ENCODE peak calls at places on chromosome 5, in five cellular contexts. O, P, F, Q and I are unnamed samples.
A peak's percentile ranks its signal among the peaks of the same experiment; 100 is the strongest.

GRCh38 chr5:41754857-41755256 is 115.4 kb downstream of the OXCT1 start:
- DNase-seq in O (no peak), P (no peak), F (no peak), Q (peak; percentile 7), I (no peak)

GRCh38 chr5:138466058-138466899 is 1.0 kb downstream of the EGR1 start:
- DNase-seq in O (peak; percentile 88), P (no peak), F (no peak), Q (no peak), I (no peak)

GRCh38 chr5:93791520-93791972 is 50.1 kb upstream of the POU5F2 start:
- DNase-seq in O (no peak), P (no peak), F (peak; percentile 5), Q (no peak), I (no peak)

GRCh38 chr5:139611703-139612584 is 36.2 kb upstream of the CXXC5 start:
- DNase-seq in O (no peak), P (no peak), F (no peak), Q (no peak), I (no peak)

GRCh38 chr5:179763215-179763945 is 30.4 kb upstream of the LTC4S start:
- DNase-seq in O (no peak), P (no peak), F (peak; percentile 81), Q (peak; percentile 77), I (no peak)

GRCh38 chr5:126124706-126125345 is 298.4 kb upstream of the GRAMD2B start:
- DNase-seq in O (no peak), P (no peak), F (peak; percentile 42), Q (peak; percentile 72), I (no peak)

GRCh38 chr5:33828611-33829286 is 63.0 kb downstream of the ADAMTS12 start:
- DNase-seq in O (no peak), P (no peak), F (no peak), Q (peak; percentile 18), I (no peak)

GRCh38 chr5:53031695-53032096 is 42.5 kb downstream of the ITGA2 start:
- DNase-seq in O (no peak), P (no peak), F (peak; percentile 89), Q (peak; percentile 55), I (no peak)

GRCh38 chr5:82168294-82168693 is 109.9 kb downstream of the RPS23 start:
- DNase-seq in O (no peak), P (no peak), F (no peak), Q (no peak), I (no peak)

GRCh38 chr5:171757853-171758535 is 27.6 kb upstream of the SMIM23 start:
- DNase-seq in O (no peak), P (no peak), F (peak; percentile 88), Q (peak; percentile 97), I (no peak)

GRCh38 chr5:124828731-124829130 is 82.3 kb upstream of the ZNF608 start:
- DNase-seq in O (no peak), P (no peak), F (no peak), Q (no peak), I (no peak)

GRCh38 chr5:72624641-72625236 is 117.5 kb upstream of the ZNF366 start:
- DNase-seq in O (no peak), P (no peak), F (peak; percentile 23), Q (peak; percentile 48), I (no peak)

GRCh38 chr5:89421035-89421434 is 538.1 kb upstream of the MEF2C start:
- DNase-seq in O (no peak), P (no peak), F (no peak), Q (peak; percentile 65), I (no peak)

GRCh38 chr5:79774171-79774854 is 84.7 kb downstream of the CMYA5 start:
- DNase-seq in O (peak; percentile 34), P (no peak), F (no peak), Q (peak; percentile 29), I (no peak)
- TF ChIP-seq CTCF in O (peak; percentile 22), P (peak; percentile 19), F (peak; percentile 60), Q (peak; percentile 39), I (no peak)

GRCh38 chr5:54742417-54742889 is 224.9 kb downstream of the SNX18 start:
- DNase-seq in O (no peak), P (no peak), F (no peak), Q (peak; percentile 79), I (no peak)
- TF ChIP-seq CTCF in O (no peak), P (no peak), F (peak; percentile 45), Q (peak; percentile 31), I (no peak)

DNA sequence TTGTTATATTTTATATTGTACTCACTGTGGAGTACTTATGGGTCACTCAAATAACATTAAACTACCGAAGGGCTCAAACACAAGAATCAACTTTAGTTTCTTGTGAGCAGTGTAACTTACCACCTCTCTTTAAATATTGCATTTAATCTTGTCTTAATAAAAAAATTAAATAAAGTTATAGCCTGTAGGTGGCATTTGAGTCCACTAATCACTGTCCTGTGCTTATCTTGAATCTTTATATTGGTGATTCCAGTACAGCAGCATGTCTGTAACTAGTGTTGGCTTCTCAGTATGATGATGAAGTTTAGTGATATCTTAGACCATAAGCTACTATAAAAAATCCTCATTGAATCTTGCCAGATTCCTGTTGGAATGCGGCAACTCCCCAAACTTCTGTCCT is 313.8 kb downstream of the FAM170A start:
- DNase-seq in O (no peak), P (no peak), F (peak; percentile 9), Q (peak; percentile 26), I (no peak)
- TF ChIP-seq CTCF in O (no peak), P (peak; percentile 26), F (no peak), Q (peak; percentile 51), I (no peak)

GRCh38 chr5:148011407-148012124 is 52.2 kb upstream of the SPINK5 start:
- DNase-seq in O (no peak), P (no peak), F (peak; percentile 14), Q (peak; percentile 98), I (no peak)

GRCh38 chr5:148002471-148002870 is 61.3 kb upstream of the SPINK5 start:
- DNase-seq in O (no peak), P (no peak), F (no peak), Q (peak; percentile 40), I (no peak)

GRCh38 chr5:148000036-148000435 is 63.7 kb upstream of the SPINK5 start:
- DNase-seq in O (no peak), P (no peak), F (no peak), Q (no peak), I (no peak)

GRCh38 chr5:148003226-148003625 is 60.6 kb upstream of the SPINK5 start:
- DNase-seq in O (no peak), P (no peak), F (no peak), Q (no peak), I (no peak)

DNA sequence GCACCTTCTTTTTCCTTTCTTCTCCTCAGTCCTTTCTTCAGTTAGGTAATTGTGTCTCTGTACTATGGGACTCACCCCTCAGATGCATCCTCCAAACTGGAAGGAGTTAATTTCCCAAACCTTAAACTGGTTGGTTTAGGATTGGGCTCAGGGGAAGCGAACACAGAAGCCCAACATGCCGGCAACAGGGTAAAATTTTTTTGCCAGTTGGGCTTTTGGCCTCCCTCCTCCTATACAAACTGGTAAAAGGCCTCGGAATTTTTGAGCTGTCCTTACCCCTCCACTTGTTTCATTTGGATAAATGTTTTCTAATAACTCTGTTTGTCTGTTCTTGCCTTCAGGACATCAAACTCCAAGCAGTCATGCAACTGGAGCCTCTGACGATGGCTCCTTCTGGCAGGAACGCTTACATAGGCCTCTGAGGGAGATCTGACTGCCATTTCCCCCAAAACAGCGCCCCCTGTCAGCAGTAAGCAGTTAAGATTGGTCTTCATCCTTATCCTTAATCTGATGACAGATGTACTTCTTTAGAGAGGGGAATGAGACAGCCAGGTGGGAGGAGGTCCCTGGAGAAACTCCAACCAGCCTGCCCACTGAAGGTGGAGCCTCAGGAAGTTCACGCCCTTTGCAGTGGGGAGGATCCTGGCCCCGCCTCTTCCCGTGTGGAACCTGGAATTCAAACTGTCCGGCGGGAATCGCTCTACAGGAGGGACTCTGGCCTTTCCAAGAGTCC is 57.8 kb upstream of the SPINK5 start:
- DNase-seq in O (no peak), P (no peak), F (no peak), Q (peak; percentile 21), I (no peak)
- TF ChIP-seq CTCF in O (no peak), P (no peak), F (peak; percentile 22), Q (peak; percentile 62), I (no peak)

GRCh38 chr5:177366528-177367322 is 9.0 kb downstream of the RGS14 start:
- DNase-seq in O (peak; percentile 91), P (peak; percentile 93), F (peak; percentile 76), Q (no peak), I (peak; percentile 93)

GRCh38 chr5:177369050-177369912 is 11.6 kb downstream of the RGS14 start:
- DNase-seq in O (no peak), P (no peak), F (no peak), Q (peak; percentile 61), I (no peak)

GRCh38 chr5:177367981-177368960 is 10.5 kb downstream of the RGS14 start:
- DNase-seq in O (no peak), P (no peak), F (no peak), Q (no peak), I (no peak)

GRCh38 chr5:177365845-177366527 is 8.3 kb downstream of the RGS14 start:
- DNase-seq in O (peak; percentile 63), P (no peak), F (no peak), Q (no peak), I (no peak)

DNA sequence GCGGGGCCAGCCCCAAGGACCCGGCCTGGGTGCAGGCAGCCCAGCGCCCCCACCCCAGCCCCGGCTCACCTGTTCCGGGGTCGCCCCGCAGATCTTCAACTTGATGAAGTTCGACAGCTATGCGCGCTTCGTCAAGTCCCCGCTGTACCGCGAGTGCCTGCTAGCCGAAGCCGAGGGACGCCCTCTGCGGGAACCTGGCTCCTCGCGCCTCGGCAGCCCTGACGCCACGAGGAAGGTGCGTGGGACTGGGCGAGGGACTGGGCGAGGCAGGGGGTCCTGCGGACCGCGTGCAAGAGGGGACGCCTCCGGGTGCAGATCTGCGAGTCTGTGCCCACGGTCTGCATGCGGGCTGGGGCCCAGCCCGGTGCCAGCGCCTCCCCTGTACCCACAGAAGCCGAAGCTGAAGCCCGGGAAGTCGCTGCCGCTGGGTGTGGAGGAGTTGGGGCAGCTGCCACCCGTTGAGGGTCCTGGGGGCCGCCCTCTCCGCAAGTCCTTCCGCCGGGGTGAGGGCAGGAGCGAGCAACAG is 9.7 kb downstream of the RGS14 start:
- DNase-seq in O (no peak), P (no peak), F (no peak), Q (no peak), I (no peak)
- TF ChIP-seq CTCF in O (no peak), P (no peak), F (peak; percentile 24), Q (no peak), I (no peak)

GRCh38 chr5:39850291-39850690 is 425.5 kb upstream of the DAB2 start:
- DNase-seq in O (no peak), P (no peak), F (no peak), Q (no peak), I (no peak)
- TF ChIP-seq CTCF in O (no peak), P (no peak), F (no peak), Q (no peak), I (no peak)

DNA sequence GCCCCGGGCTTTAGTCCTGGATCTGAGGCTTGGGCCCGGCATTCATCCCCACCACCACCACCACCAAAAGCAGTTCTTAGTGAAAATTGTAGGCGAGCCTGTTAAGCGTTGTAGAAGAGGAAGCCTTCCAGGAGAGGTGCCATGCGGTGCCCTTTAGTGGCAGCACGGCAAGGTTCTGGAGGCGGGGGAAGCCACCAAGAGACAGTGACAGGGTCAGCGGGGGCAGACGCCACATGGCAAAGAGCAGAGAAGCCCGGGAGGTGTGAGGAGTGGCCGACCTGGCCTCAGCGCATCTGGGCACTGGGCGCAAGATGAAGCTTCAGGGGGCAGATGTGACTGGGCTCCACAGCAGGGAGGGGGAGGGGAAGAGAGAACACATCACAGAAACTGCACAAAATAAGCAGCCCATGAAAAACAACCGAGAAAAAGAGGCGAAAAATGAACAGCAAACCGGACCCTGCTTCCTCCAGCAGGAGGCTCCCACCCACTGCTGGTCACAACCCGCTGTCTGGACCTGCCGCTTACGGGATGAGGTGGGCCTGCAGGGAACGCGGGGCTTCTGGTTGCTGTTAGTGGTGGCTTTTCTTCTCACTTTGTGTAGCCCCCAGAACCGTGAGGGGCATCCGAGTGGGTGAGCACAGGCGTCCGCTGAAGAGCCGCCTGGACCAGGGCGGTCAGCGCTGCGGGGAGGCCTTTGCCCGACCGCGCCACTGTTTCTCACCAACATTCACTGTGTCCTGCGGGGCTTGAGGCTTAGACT is 4.3 kb downstream of the LRRC14B start:
- DNase-seq in O (no peak), P (peak; percentile 49), F (no peak), Q (no peak), I (peak; percentile 74)
- TF ChIP-seq CTCF in O (no peak), P (no peak), F (peak; percentile 47), Q (no peak), I (no peak)